ENCODE peak calls at places on chromosomes 1 and 21, in eight cellular contexts. One of them, this sample, is unnamed. For H3K9me3, the result is how much of the 10 kb centered on the place peaks cover.

GRCh38 chr21:41345934-41346685 is 15.7 kb upstream of the MX2 start:
- DNase-seq in CD4-positive, alpha-beta memory T cell: no peak
- DNase-seq in IMR-90: no peak
- DNase-seq in mucosa of descending colon: no peak
- DNase-seq in neuronal stem cell: no peak
- DNase-seq in fibroblast of lung: no peak
- DNase-seq in Panc1: no peak
- DNase-seq in tibial nerve: no peak
- DNase-seq in this sample: no peak

GRCh38 chr1:39489567-39490239 is 1.7 kb upstream of the BMP8A start:
- DNase-seq in mucosa of descending colon: no peak
- DNase-seq in Panc1: no peak
- DNase-seq in fibroblast of lung: no peak
- DNase-seq in IMR-90: no peak
- DNase-seq in CD4-positive, alpha-beta memory T cell: no peak
- DNase-seq in neuronal stem cell: no peak
- DNase-seq in tibial nerve: no peak
- DNase-seq in this sample: no peak

GRCh38 chr1:103142466-103142865 is 34.1 kb upstream of the COL11A1 start:
- DNase-seq in mucosa of descending colon: no peak
- DNase-seq in neuronal stem cell: no peak
- DNase-seq in CD4-positive, alpha-beta memory T cell: no peak
- DNase-seq in Panc1: no peak
- DNase-seq in IMR-90: no peak
- DNase-seq in fibroblast of lung: no peak
- DNase-seq in tibial nerve: no peak
- DNase-seq in this sample: no peak

GRCh38 chr1:15178571-15179484 is 25.3 kb downstream of the TMEM51 start:
- DNase-seq in fibroblast of lung: peak
- DNase-seq in CD4-positive, alpha-beta memory T cell: no peak
- DNase-seq in mucosa of descending colon: no peak
- DNase-seq in neuronal stem cell: no peak
- DNase-seq in Panc1: peak
- DNase-seq in tibial nerve: no peak
- DNase-seq in IMR-90: peak
- DNase-seq in this sample: no peak

GRCh38 chr1:20640183-20640597 is 6.9 kb downstream of the PINK1 start:
- DNase-seq in CD4-positive, alpha-beta memory T cell: peak
- DNase-seq in IMR-90: peak
- DNase-seq in neuronal stem cell: peak
- DNase-seq in fibroblast of lung: peak
- DNase-seq in mucosa of descending colon: no peak
- DNase-seq in tibial nerve: no peak
- DNase-seq in Panc1: peak
- DNase-seq in this sample: peak

GRCh38 chr1:44543064-44543815 is 131.0 kb downstream of the TMEM53 start:
- DNase-seq in fibroblast of lung: no peak
- DNase-seq in CD4-positive, alpha-beta memory T cell: no peak
- DNase-seq in IMR-90: no peak
- DNase-seq in tibial nerve: no peak
- DNase-seq in neuronal stem cell: peak
- DNase-seq in Panc1: no peak
- DNase-seq in mucosa of descending colon: no peak
- DNase-seq in this sample: no peak

GRCh38 chr1:85584264-85584781 is 3.8 kb downstream of the CCN1 start:
- DNase-seq in mucosa of descending colon: no peak
- DNase-seq in Panc1: peak
- DNase-seq in neuronal stem cell: peak
- DNase-seq in CD4-positive, alpha-beta memory T cell: no peak
- DNase-seq in IMR-90: peak
- DNase-seq in fibroblast of lung: peak
- DNase-seq in tibial nerve: no peak
- DNase-seq in this sample: no peak

GRCh38 chr1:184399192-184399847 is 12.5 kb downstream of the C1orf21 start:
- DNase-seq in IMR-90: no peak
- DNase-seq in neuronal stem cell: no peak
- DNase-seq in mucosa of descending colon: no peak
- DNase-seq in Panc1: no peak
- DNase-seq in tibial nerve: no peak
- DNase-seq in CD4-positive, alpha-beta memory T cell: no peak
- DNase-seq in fibroblast of lung: no peak
- DNase-seq in this sample: no peak

GRCh38 chr1:1203561-1204424 is 2.6 kb downstream of the TNFRSF18 start:
- DNase-seq in neuronal stem cell: no peak
- DNase-seq in CD4-positive, alpha-beta memory T cell: no peak
- DNase-seq in fibroblast of lung: no peak
- DNase-seq in Panc1: no peak
- DNase-seq in tibial nerve: no peak
- DNase-seq in mucosa of descending colon: peak
- DNase-seq in IMR-90: no peak
- DNase-seq in this sample: no peak

GRCh38 chr1:26049531-26050254 is 3.8 kb upstream of the SLC30A2 start:
- DNase-seq in IMR-90: peak
- DNase-seq in fibroblast of lung: no peak
- DNase-seq in neuronal stem cell: no peak
- DNase-seq in tibial nerve: no peak
- DNase-seq in mucosa of descending colon: peak
- DNase-seq in Panc1: no peak
- DNase-seq in CD4-positive, alpha-beta memory T cell: no peak
- DNase-seq in this sample: no peak

GRCh38 chr1:91804546-91805023 is 81.4 kb downstream of the TGFBR3 start:
- DNase-seq in mucosa of descending colon: no peak
- DNase-seq in IMR-90: no peak
- DNase-seq in fibroblast of lung: peak
- DNase-seq in Panc1: no peak
- DNase-seq in tibial nerve: no peak
- DNase-seq in neuronal stem cell: no peak
- DNase-seq in CD4-positive, alpha-beta memory T cell: peak
- DNase-seq in this sample: peak

GRCh38 chr1:248625166-248625565 is 9.7 kb downstream of the OR2T11 start:
- DNase-seq in neuronal stem cell: no peak
- DNase-seq in IMR-90: no peak
- DNase-seq in mucosa of descending colon: no peak
- DNase-seq in tibial nerve: no peak
- DNase-seq in Panc1: no peak
- DNase-seq in CD4-positive, alpha-beta memory T cell: no peak
- DNase-seq in fibroblast of lung: no peak
- DNase-seq in this sample: no peak

GRCh38 chr1:248631354-248632041 is 3.4 kb downstream of the OR2T11 start:
- DNase-seq in fibroblast of lung: no peak
- DNase-seq in CD4-positive, alpha-beta memory T cell: no peak
- DNase-seq in Panc1: no peak
- DNase-seq in IMR-90: no peak
- DNase-seq in tibial nerve: no peak
- DNase-seq in neuronal stem cell: no peak
- DNase-seq in mucosa of descending colon: no peak
- DNase-seq in this sample: no peak

GRCh38 chr1:248630551-248630950 is 4.3 kb downstream of the OR2T11 start:
- DNase-seq in IMR-90: no peak
- DNase-seq in mucosa of descending colon: no peak
- DNase-seq in neuronal stem cell: no peak
- DNase-seq in Panc1: no peak
- DNase-seq in tibial nerve: no peak
- DNase-seq in fibroblast of lung: no peak
- DNase-seq in CD4-positive, alpha-beta memory T cell: no peak
- DNase-seq in this sample: no peak

GRCh38 chr1:248625971-248626370 is 8.9 kb downstream of the OR2T11 start:
- DNase-seq in Panc1: no peak
- DNase-seq in CD4-positive, alpha-beta memory T cell: no peak
- DNase-seq in IMR-90: no peak
- DNase-seq in fibroblast of lung: no peak
- DNase-seq in tibial nerve: no peak
- DNase-seq in mucosa of descending colon: no peak
- DNase-seq in neuronal stem cell: no peak
- DNase-seq in this sample: no peak

DNA sequence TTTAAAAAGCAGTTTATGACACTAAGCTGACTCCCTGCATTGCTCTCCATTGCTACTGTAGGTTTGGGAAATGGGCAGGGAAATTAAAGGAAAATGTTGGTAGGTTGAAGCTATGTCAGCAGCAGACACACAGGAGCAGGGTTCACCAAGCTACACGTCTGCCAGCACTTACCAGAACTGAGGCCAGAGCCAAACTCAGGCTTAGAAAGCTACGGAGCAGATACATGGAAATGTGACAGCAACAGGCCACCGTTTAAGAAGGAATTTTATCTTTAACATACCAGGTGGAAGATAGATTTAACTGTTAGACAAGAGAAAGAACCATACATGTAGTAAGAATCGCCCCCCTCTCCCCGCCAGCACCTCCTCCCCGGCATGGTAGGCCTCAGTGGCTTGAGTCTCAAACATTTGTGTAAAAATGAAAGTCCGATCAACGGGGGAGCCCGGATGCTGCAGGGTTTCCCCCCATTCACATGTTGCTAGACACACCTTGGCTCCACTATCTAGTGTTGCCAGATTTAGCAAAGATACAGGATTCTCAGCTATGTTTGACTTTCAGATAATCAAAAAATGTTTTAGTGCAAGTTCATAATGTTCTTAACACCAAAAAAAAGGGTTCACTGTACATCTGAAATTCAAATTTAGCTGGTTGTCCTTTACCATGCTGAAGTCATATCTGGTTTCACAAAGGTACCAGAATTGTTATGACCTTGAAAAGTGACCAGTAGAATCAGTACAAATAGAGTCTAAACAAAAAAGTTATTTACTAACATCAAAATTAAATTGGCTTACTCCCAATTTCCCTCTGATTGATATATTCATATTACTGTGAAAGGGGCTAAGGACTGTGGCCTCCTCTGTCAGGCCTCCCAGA is 6.7 kb downstream of the OR2T11 start:
- DNase-seq in tibial nerve: no peak
- DNase-seq in mucosa of descending colon: no peak
- DNase-seq in neuronal stem cell: no peak
- DNase-seq in IMR-90: no peak
- DNase-seq in fibroblast of lung: no peak
- DNase-seq in Panc1: no peak
- DNase-seq in CD4-positive, alpha-beta memory T cell: no peak
- DNase-seq in this sample: no peak
- H3K9me3 ChIP-seq in tibial nerve: under half
- H3K9me3 ChIP-seq in mucosa of descending colon: under half
- H3K9me3 ChIP-seq in neuronal stem cell: under half
- H3K9me3 ChIP-seq in IMR-90: under half
- H3K9me3 ChIP-seq in fibroblast of lung: under half
- H3K9me3 ChIP-seq in Panc1: under half
- H3K9me3 ChIP-seq in CD4-positive, alpha-beta memory T cell: under half
- H3K9me3 ChIP-seq in this sample: under half

GRCh38 chr1:152753586-152753985 is 4.2 kb upstream of the KPRP start:
- DNase-seq in neuronal stem cell: no peak
- DNase-seq in IMR-90: no peak
- DNase-seq in mucosa of descending colon: no peak
- DNase-seq in CD4-positive, alpha-beta memory T cell: no peak
- DNase-seq in Panc1: no peak
- DNase-seq in tibial nerve: no peak
- DNase-seq in fibroblast of lung: no peak
- DNase-seq in this sample: no peak
- H3K9me3 ChIP-seq in neuronal stem cell: under half
- H3K9me3 ChIP-seq in IMR-90: under half
- H3K9me3 ChIP-seq in mucosa of descending colon: under half
- H3K9me3 ChIP-seq in CD4-positive, alpha-beta memory T cell: under half
- H3K9me3 ChIP-seq in Panc1: under half
- H3K9me3 ChIP-seq in tibial nerve: under half
- H3K9me3 ChIP-seq in fibroblast of lung: under half
- H3K9me3 ChIP-seq in this sample: under half

DNA sequence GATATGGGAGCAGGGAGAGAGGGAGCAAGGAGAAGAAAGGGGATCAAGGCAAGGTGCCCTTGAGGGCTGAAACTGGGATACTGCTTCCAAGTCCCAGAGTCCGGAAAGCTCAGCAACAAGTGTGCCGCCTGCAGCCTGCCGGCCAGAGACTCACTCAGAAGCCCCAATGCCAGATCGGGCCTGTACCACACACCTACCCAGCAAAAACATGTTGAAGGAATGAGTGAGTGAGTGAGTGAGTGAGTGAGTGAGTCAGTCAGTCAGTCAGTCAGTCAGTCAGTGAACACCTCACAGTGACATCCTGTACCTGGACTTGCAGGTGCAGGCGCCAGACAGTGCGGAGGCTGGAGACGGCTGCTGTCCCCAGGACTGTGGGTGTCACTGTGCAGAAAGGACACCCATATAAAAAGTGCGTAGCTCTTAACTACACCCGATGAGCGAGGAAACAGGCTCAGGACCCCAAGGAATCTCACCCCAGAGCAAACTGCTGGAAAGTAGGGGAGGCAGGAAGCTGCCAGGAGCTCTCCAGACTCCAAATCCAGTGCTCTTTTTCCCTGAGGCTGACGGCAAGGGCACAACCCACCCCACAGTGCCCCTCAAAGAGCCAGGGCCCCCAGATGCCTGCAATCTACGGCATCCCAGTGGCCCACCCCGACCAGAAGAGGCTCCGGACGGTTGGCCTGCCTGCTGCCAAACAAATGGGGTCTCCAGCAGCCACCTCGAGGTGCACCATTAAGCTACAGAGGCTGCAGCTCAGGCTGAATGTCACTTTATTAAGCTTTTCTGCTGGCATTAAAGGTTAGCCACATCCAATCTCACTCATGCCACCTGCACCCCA is 261.7 kb downstream of the NPHP4 start:
- DNase-seq in fibroblast of lung: no peak
- DNase-seq in IMR-90: no peak
- DNase-seq in mucosa of descending colon: no peak
- DNase-seq in Panc1: no peak
- DNase-seq in tibial nerve: no peak
- DNase-seq in CD4-positive, alpha-beta memory T cell: no peak
- DNase-seq in neuronal stem cell: no peak
- DNase-seq in this sample: no peak
- H3K9me3 ChIP-seq in fibroblast of lung: under half
- H3K9me3 ChIP-seq in IMR-90: under half
- H3K9me3 ChIP-seq in mucosa of descending colon: under half
- H3K9me3 ChIP-seq in Panc1: under half
- H3K9me3 ChIP-seq in tibial nerve: under half
- H3K9me3 ChIP-seq in CD4-positive, alpha-beta memory T cell: under half
- H3K9me3 ChIP-seq in neuronal stem cell: under half
- H3K9me3 ChIP-seq in this sample: under half

GRCh38 chr1:224931605-224932004 is 2.1 kb downstream of the DNAH14 start:
- DNase-seq in fibroblast of lung: no peak
- DNase-seq in tibial nerve: no peak
- DNase-seq in Panc1: no peak
- DNase-seq in CD4-positive, alpha-beta memory T cell: no peak
- DNase-seq in mucosa of descending colon: no peak
- DNase-seq in neuronal stem cell: no peak
- DNase-seq in IMR-90: no peak
- DNase-seq in this sample: no peak

GRCh38 chr1:224932607-224933249 is 3.3 kb downstream of the DNAH14 start:
- DNase-seq in mucosa of descending colon: no peak
- DNase-seq in neuronal stem cell: no peak
- DNase-seq in Panc1: no peak
- DNase-seq in CD4-positive, alpha-beta memory T cell: no peak
- DNase-seq in fibroblast of lung: no peak
- DNase-seq in IMR-90: no peak
- DNase-seq in tibial nerve: no peak
- DNase-seq in this sample: no peak

GRCh38 chr1:224928906-224929305 is 569 bp upstream of the DNAH14 start:
- DNase-seq in IMR-90: no peak
- DNase-seq in fibroblast of lung: no peak
- DNase-seq in CD4-positive, alpha-beta memory T cell: no peak
- DNase-seq in Panc1: no peak
- DNase-seq in tibial nerve: no peak
- DNase-seq in mucosa of descending colon: no peak
- DNase-seq in neuronal stem cell: no peak
- DNase-seq in this sample: no peak

GRCh38 chr1:224929335-224930237 is at the start of gene DNAH14:
- DNase-seq in CD4-positive, alpha-beta memory T cell: no peak
- DNase-seq in fibroblast of lung: peak
- DNase-seq in neuronal stem cell: peak
- DNase-seq in tibial nerve: no peak
- DNase-seq in Panc1: no peak
- DNase-seq in IMR-90: peak
- DNase-seq in mucosa of descending colon: peak
- DNase-seq in this sample: no peak

GRCh38 chr1:224933584-224933983 is 4.1 kb downstream of the DNAH14 start:
- DNase-seq in neuronal stem cell: no peak
- DNase-seq in Panc1: no peak
- DNase-seq in IMR-90: no peak
- DNase-seq in mucosa of descending colon: no peak
- DNase-seq in CD4-positive, alpha-beta memory T cell: no peak
- DNase-seq in tibial nerve: no peak
- DNase-seq in fibroblast of lung: no peak
- DNase-seq in this sample: no peak
- H3K9me3 ChIP-seq in neuronal stem cell: under half
- H3K9me3 ChIP-seq in Panc1: under half
- H3K9me3 ChIP-seq in IMR-90: under half
- H3K9me3 ChIP-seq in mucosa of descending colon: under half
- H3K9me3 ChIP-seq in CD4-positive, alpha-beta memory T cell: under half
- H3K9me3 ChIP-seq in tibial nerve: under half
- H3K9me3 ChIP-seq in fibroblast of lung: under half
- H3K9me3 ChIP-seq in this sample: under half